ENCODE peak calls at places on chromosomes 6 and 20, in four cellular contexts. S is cardiac muscle cell, H is ovary, L is adrenal gland. R is an unnamed sample. For H3K4me1, the result is how much of the 10 kb centered on the place peaks cover.

GRCh38 chr6:140193269-140193668 is 818.8 kb upstream of the CITED2 start:
- DNase-seq in S (no peak), L (no peak), H (no peak), R (peak)

GRCh38 chr6:15994814-15995459 is 133.9 kb upstream of the MYLIP start:
- DNase-seq in L (peak), S (no peak), H (no peak), R (no peak)

GRCh38 chr6:51640016-51640415 is 447.4 kb downstream of the PKHD1 start:
- DNase-seq in L (no peak), S (no peak), H (no peak), R (no peak)

GRCh38 chr6:137086031-137086430 is 41.3 kb upstream of the IL20RA start:
- DNase-seq in S (no peak), L (no peak), H (no peak), R (no peak)

GRCh38 chr20:722822-723644 is 45.3 kb downstream of the SLC52A3 start:
- DNase-seq in H (no peak), S (no peak), L (no peak), R (no peak)

GRCh38 chr6:37725967-37726366 is 28.3 kb upstream of the MDGA1 start:
- DNase-seq in H (no peak), L (no peak), S (no peak), R (peak)

GRCh38 chr6:140441256-140441655 is 1066.8 kb upstream of the CITED2 start:
- DNase-seq in H (peak), L (peak), S (peak), R (no peak)

GRCh38 chr20:41050361-41051019 is 21.9 kb downstream of the TOP1 start:
- DNase-seq in L (no peak), H (no peak), S (peak), R (no peak)

GRCh38 chr6:73329201-73329600 is 24.9 kb downstream of the DPPA5 start:
- DNase-seq in H (no peak), L (no peak), S (no peak), R (no peak)

GRCh38 chr6:3405679-3406078 is 51.2 kb downstream of the SLC22A23 start:
- DNase-seq in S (no peak), L (no peak), H (no peak), R (no peak)

GRCh38 chr20:56828402-56828801 is 199.3 kb downstream of the TFAP2C start:
- DNase-seq in S (no peak), H (no peak), L (no peak), R (no peak)

GRCh38 chr6:158056355-158056754 is 74.7 kb downstream of the SYNJ2 start:
- DNase-seq in H (no peak), L (no peak), S (no peak), R (no peak)

GRCh38 chr6:28401172-28401571 is 1.6 kb upstream of the ZSCAN12 start:
- DNase-seq in L (no peak), S (no peak), H (no peak), R (peak)

GRCh38 chr20:31606678-31606927 is 1.5 kb downstream of the ID1 start:
- DNase-seq in H (no peak), S (no peak), L (no peak), R (no peak)

GRCh38 chr20:31605902-31606677 is 1.0 kb downstream of the ID1 start:
- DNase-seq in S (peak), H (peak), L (no peak), R (no peak)

GRCh38 chr20:31604567-31605030 is 490 bp upstream of the ID1 start:
- DNase-seq in H (no peak), S (peak), L (no peak), R (no peak)

GRCh38 chr20:31603822-31604566 is 1.1 kb upstream of the ID1 start:
- DNase-seq in H (peak), L (peak), S (peak), R (no peak)

DNA sequence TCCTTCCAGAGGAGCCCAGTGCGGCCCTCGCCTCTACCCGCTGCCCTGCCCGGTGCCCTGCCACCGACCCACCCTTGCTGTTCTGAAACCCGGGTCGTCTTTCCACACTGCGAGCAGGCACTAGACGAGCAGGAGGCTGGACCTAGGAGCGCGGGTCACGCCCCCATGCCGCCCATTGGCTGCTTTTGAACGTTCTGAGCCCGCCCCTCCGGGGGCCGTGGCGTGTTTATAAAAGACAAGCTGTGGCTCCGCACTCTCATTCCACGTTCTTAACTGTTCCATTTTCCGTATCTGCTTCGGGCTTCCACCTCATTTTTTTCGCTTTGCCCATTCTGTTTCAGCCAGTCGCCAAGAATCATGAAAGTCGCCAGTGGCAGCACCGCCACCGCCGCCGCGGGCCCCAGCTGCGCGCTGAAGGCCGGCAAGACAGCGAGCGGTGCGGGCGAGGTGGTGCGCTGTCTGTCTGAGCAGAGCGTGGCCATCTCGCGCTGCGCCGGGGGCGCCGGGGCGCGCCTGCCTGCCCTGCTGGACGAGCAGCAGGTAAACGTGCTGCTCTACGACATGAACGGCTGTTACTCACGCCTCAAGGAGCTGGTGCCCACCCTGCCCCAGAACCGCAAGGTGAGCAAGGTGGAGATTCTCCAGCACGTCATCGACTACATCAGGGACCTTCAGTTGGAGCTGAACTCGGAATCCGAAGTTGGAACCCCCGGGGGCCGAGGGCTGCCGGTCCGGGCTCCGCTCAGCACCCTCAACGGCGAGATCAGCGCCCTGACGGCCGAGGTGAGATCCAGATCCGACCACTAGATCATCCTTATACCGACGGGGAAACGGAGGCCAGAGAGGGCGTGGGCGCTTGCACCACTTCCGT is at the start of gene ID1:
- DNase-seq in S (peak), L (peak), H (peak), R (peak)
- H3K27ac ChIP-seq in S (peak), L (peak), H (peak), R (peak)

GRCh38 chr6:138372711-138373463 is 4.8 kb upstream of the SMIM28 start:
- DNase-seq in H (no peak), L (no peak), S (no peak), R (peak)
- TF ChIP-seq CTCF in H (no peak), L (no peak), S (no peak), R (peak)

GRCh38 chr6:35585688-35586087 is 73.0 kb upstream of the TULP1 start:
- DNase-seq in L (no peak), S (no peak), H (no peak), R (no peak)

GRCh38 chr6:35583893-35584688 is 71.4 kb upstream of the TULP1 start:
- DNase-seq in L (peak), S (peak), H (peak), R (peak)

GRCh38 chr6:35586542-35586941 is 73.8 kb upstream of the TULP1 start:
- DNase-seq in L (no peak), H (no peak), S (no peak), R (no peak)

GRCh38 chr6:35581633-35582032 is 68.9 kb upstream of the TULP1 start:
- DNase-seq in S (no peak), H (no peak), L (no peak), R (no peak)

DNA sequence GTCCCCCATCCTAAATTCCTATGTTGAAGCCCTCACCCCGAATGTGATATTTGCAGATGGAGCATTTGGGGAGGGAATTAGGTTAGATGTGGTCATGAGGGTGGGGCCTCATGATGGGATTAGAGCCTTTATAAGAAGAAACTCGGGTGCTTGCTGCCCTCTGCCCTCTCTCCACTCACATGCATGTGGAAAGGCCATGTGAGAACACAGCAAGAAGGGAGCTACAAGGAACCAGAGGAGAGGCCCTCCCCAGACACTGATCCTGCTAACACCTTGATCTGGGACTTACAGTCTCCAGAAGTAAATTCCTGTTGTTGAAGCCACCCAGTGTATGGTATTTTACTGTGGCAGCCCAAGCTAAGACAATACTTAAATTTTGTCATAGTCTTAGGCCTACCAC is 69.6 kb upstream of the TULP1 start:
- DNase-seq in L (no peak), S (no peak), H (no peak), R (no peak)
- H3K4me1 ChIP-seq in L (under half), S (under half), H (under half), R (under half)

GRCh38 chr20:4944918-4945317 is 56.4 kb downstream of the SLC23A2 start:
- DNase-seq in H (no peak), S (no peak), L (no peak), R (no peak)
- H3K27ac ChIP-seq in H (no peak), S (no peak), L (peak), R (no peak)

GRCh38 chr6:4910060-4910746 is 93.6 kb downstream of the RPP40 start:
- DNase-seq in L (no peak), S (no peak), H (no peak), R (no peak)

GRCh38 chr6:4914412-4915159 is 89.3 kb downstream of the RPP40 start:
- DNase-seq in L (no peak), S (no peak), H (no peak), R (peak)

GRCh38 chr6:4913705-4914411 is 90.0 kb downstream of the RPP40 start:
- DNase-seq in L (no peak), S (no peak), H (no peak), R (peak)

GRCh38 chr6:4909063-4909645 is 94.7 kb downstream of the RPP40 start:
- DNase-seq in L (no peak), H (no peak), S (no peak), R (no peak)

DNA sequence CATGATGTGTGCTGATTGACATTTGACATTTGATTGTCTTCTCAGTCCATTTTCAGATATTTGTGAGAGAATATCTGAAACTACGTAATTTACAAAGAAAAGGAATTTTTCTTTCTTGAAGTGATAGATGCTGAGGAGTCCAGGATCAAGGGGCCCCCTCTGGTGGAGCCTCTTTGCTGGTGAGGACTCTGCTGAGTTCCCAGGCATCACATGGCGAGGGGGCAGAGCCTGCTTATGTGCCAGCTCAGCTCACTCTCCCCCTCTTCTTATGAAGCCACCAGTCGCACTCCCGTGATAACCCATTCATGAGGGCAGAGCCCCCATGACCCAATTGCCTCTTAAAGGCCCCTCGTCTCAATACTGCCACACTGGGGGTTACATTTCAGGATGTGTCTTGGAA is 91.3 kb downstream of the RPP40 start:
- DNase-seq in H (no peak), S (no peak), L (no peak), R (no peak)
- TF ChIP-seq CTCF in H (no peak), S (no peak), L (no peak), R (peak)

GRCh38 chr6:30891450-30891723 is 7.1 kb downstream of the DDR1 start:
- DNase-seq in S (no peak), H (no peak), L (no peak), R (no peak)
- H3K4me1 ChIP-seq in S (under half), H (under half), L (under half), R (under half)

GRCh38 chr6:80210618-80211017 is 104.1 kb downstream of the BCKDHB start:
- DNase-seq in L (no peak), S (peak), H (no peak), R (no peak)

GRCh38 chr6:80214436-80215022 is 108.1 kb downstream of the BCKDHB start:
- DNase-seq in L (peak), H (peak), S (peak), R (no peak)

GRCh38 chr6:80209434-80209833 is 103.0 kb downstream of the BCKDHB start:
- DNase-seq in S (no peak), L (no peak), H (no peak), R (no peak)

GRCh38 chr6:80215063-80215462 is 108.6 kb downstream of the BCKDHB start:
- DNase-seq in H (no peak), S (no peak), L (no peak), R (no peak)

DNA sequence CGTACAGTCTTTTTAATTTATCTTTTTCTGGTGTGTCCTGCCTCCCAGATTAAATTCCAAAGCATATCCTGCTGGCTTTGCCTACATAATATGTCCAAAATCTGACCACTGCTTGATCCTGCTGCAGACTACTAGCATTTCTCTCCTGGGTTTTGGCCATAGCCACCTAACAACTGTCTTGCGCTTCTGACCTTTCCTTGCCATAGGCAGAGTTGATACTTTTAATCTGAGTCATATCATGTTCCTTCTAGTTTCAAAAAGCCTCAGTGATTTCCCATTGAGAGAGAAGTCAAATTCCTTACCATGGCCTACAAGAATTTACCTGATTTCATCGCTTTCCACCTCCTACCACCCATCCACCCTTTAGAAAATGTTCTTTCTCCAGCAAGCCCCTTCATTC is 104.8 kb downstream of the BCKDHB start:
- DNase-seq in H (no peak), S (peak), L (no peak), R (no peak)
- H3K27ac ChIP-seq in H (no peak), S (peak), L (no peak), R (no peak)

DNA sequence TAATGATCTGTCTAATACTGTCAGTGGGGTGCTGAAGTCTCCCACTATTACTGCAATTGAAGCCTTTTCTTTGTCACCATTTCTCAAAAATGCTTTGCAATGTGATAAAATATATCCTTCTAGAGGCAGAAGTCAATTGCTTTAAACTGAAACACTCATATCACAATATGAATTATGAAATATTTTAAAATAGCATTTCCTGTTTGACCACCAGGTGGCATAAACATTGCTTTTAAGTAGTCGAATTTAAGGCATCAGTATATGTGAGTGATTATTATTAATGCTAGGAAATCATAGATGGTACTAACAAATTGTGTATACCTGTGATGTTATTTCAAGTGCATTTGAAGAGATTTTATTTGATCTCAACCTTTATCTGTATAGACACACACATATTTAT is 87.5 kb downstream of the MEI4 start:
- DNase-seq in S (no peak), L (no peak), H (no peak), R (no peak)
- TF ChIP-seq CTCF in S (peak), L (peak), H (no peak), R (peak)

GRCh38 chr6:44229376-44230033 is 6.1 kb downstream of the SLC29A1 start:
- DNase-seq in H (no peak), S (no peak), L (peak), R (no peak)

GRCh38 chr6:44228433-44228832 is 5.0 kb downstream of the SLC29A1 start:
- DNase-seq in S (no peak), L (peak), H (no peak), R (no peak)

GRCh38 chr6:44227138-44227770 is 3.9 kb downstream of the SLC29A1 start:
- DNase-seq in S (no peak), L (peak), H (no peak), R (no peak)

GRCh38 chr6:44228836-44229235 is 5.4 kb downstream of the SLC29A1 start:
- DNase-seq in H (no peak), L (no peak), S (no peak), R (no peak)

GRCh38 chr6:44228031-44228430 is 4.6 kb downstream of the SLC29A1 start:
- DNase-seq in S (no peak), L (no peak), H (no peak), R (no peak)
- H3K4me1 ChIP-seq in S (under half), L (half or more), H (under half), R (under half)

R was measured in foreskin keratinocyte.